ENCODE peak calls at places on chromosome 18, in six cellular contexts. M is M059J, C is IMR-90, U is astrocyte, V is endothelial cell, T is aorta. P is an unnamed sample.

GRCh38 chr18:5424903-5425302 is 118.9 kb downstream of the EPB41L3 start:
- DNase-seq in C (peak), V (peak), U (peak), T (no peak), M (peak), P (no peak)

GRCh38 chr18:61975526-61976326 is 82.9 kb upstream of the RNF152 start:
- DNase-seq in C (no peak), V (no peak), T (no peak), M (peak), U (no peak), P (no peak)

GRCh38 chr18:49658871-49659378 is 97.1 kb downstream of the LIPG start:
- DNase-seq in T (no peak), U (no peak), V (no peak), C (no peak), M (no peak), P (no peak)

GRCh38 chr18:10123006-10123950 is 209.5 kb downstream of the VAPA start:
- DNase-seq in T (no peak), M (peak), C (no peak), U (peak), V (no peak), P (no peak)

GRCh38 chr18:9907867-9908266 is 5.9 kb upstream of the VAPA start:
- DNase-seq in C (no peak), U (no peak), T (no peak), M (no peak), V (no peak), P (no peak)

GRCh38 chr18:59139615-59140286 is at the start of gene SEC11C:
- DNase-seq in T (peak), C (peak), U (peak), V (peak), M (peak), P (peak)

GRCh38 chr18:3651266-3651665 is 201.3 kb downstream of the TGIF1 start:
- DNase-seq in C (no peak), M (peak), V (no peak), U (no peak), T (no peak), P (no peak)

GRCh38 chr18:22914633-22915032 is 18.5 kb upstream of the RBBP8 start:
- DNase-seq in T (no peak), M (no peak), V (no peak), U (no peak), C (no peak), P (no peak)

GRCh38 chr18:80252136-80252535 is 4.8 kb upstream of the PARD6G start:
- DNase-seq in M (peak), C (peak), T (no peak), V (no peak), U (peak), P (no peak)

GRCh38 chr18:14922965-14923565 is 175.1 kb downstream of the ANKRD30B start:
- DNase-seq in C (no peak), M (no peak), T (no peak), V (no peak), U (no peak), P (no peak)

GRCh38 chr18:36829362-36830140 is 624 bp downstream of the KIAA1328 start:
- DNase-seq in U (peak), M (peak), C (peak), T (no peak), V (no peak), P (no peak)

GRCh38 chr18:10579079-10579867 is 53.4 kb downstream of the NAPG start:
- DNase-seq in C (peak), T (no peak), M (peak), U (peak), V (no peak), P (no peak)

GRCh38 chr18:47260138-47260923 is 8.9 kb upstream of the SKOR2 start:
- DNase-seq in T (no peak), C (peak), M (peak), V (peak), U (peak), P (peak)

GRCh38 chr18:48922801-48923730 is 27.7 kb downstream of the SMAD7 start:
- DNase-seq in C (peak), U (peak), V (no peak), T (peak), M (peak), P (peak)

GRCh38 chr18:49206717-49207116 is 253.7 kb downstream of the DYM start:
- DNase-seq in C (peak), M (peak), U (no peak), T (no peak), V (no peak), P (no peak)

GRCh38 chr18:5879479-5879882 is 15.8 kb downstream of the TMEM200C start:
- DNase-seq in U (peak), M (peak), T (no peak), C (peak), V (no peak), P (no peak)

GRCh38 chr18:77407733-77408132 is 158.1 kb downstream of the GALR1 start:
- DNase-seq in C (no peak), T (no peak), U (no peak), V (no peak), M (no peak), P (no peak)

GRCh38 chr18:11995445-11996189 is 14.3 kb downstream of the IMPA2 start:
- DNase-seq in C (peak), V (peak), M (peak), T (peak), U (peak), P (peak)

GRCh38 chr18:41655074-41655473 is 300.0 kb upstream of the PIK3C3 start:
- DNase-seq in T (no peak), V (no peak), C (no peak), U (no peak), M (no peak), P (no peak)

GRCh38 chr18:57621252-57621607 is 406 bp downstream of the NARS1 start:
- DNase-seq in T (no peak), V (peak), C (no peak), M (peak), U (no peak), P (no peak)

GRCh38 chr18:21049306-21049705 is 62.3 kb downstream of the ROCK1 start:
- DNase-seq in C (no peak), V (no peak), T (no peak), U (no peak), M (no peak), P (no peak)

GRCh38 chr18:79584491-79585394 is 94.9 kb upstream of the CTDP1 start:
- DNase-seq in M (no peak), T (peak), V (no peak), C (no peak), U (no peak), P (no peak)